ENCODE peak calls at places on chromosomes 3 and 15, in five cellular contexts. One of them, this sample, is unnamed.

GRCh38 chr15:76776480-76776879 is 128.7 kb downstream of the SCAPER start:
- DNase-seq in K562: no peak
- DNase-seq in mammary epithelial cell: peak
- DNase-seq in HS-27A: no peak
- DNase-seq in choroid plexus epithelial cell: peak
- DNase-seq in this sample: no peak

GRCh38 chr3:123137001-123137400 is 64.7 kb upstream of the SEC22A start:
- DNase-seq in K562: no peak
- DNase-seq in mammary epithelial cell: no peak
- DNase-seq in HS-27A: no peak
- DNase-seq in choroid plexus epithelial cell: no peak
- DNase-seq in this sample: no peak

GRCh38 chr15:39618063-39618823 is 37.4 kb downstream of the THBS1 start:
- DNase-seq in K562: no peak
- DNase-seq in mammary epithelial cell: peak
- DNase-seq in HS-27A: no peak
- DNase-seq in choroid plexus epithelial cell: no peak
- DNase-seq in this sample: no peak

GRCh38 chr3:78140274-78140673 is 1100.4 kb downstream of the ROBO2 start:
- DNase-seq in K562: no peak
- DNase-seq in mammary epithelial cell: no peak
- DNase-seq in HS-27A: no peak
- DNase-seq in choroid plexus epithelial cell: peak
- DNase-seq in this sample: no peak

GRCh38 chr15:99845009-99845408 is 111.8 kb upstream of the LYSMD4 start:
- DNase-seq in K562: no peak
- DNase-seq in mammary epithelial cell: peak
- DNase-seq in HS-27A: no peak
- DNase-seq in choroid plexus epithelial cell: peak
- DNase-seq in this sample: no peak

GRCh38 chr15:33293619-33294309 is 17.0 kb upstream of the RYR3 start:
- DNase-seq in K562: no peak
- DNase-seq in mammary epithelial cell: no peak
- DNase-seq in HS-27A: no peak
- DNase-seq in choroid plexus epithelial cell: peak
- DNase-seq in this sample: no peak

GRCh38 chr3:61053781-61054496 is 197.3 kb downstream of the FHIT start:
- DNase-seq in K562: no peak
- DNase-seq in mammary epithelial cell: peak
- DNase-seq in HS-27A: no peak
- DNase-seq in choroid plexus epithelial cell: no peak
- DNase-seq in this sample: no peak

GRCh38 chr3:44416031-44417030 is 61.1 kb downstream of the ZNF445 start:
- DNase-seq in K562: no peak
- DNase-seq in mammary epithelial cell: no peak
- DNase-seq in HS-27A: no peak
- DNase-seq in choroid plexus epithelial cell: no peak
- DNase-seq in this sample: no peak

GRCh38 chr15:89051875-89052274 is 36.4 kb upstream of the ABHD2 start:
- DNase-seq in K562: no peak
- DNase-seq in mammary epithelial cell: no peak
- DNase-seq in HS-27A: peak
- DNase-seq in choroid plexus epithelial cell: peak
- DNase-seq in this sample: no peak

GRCh38 chr15:65883571-65883970 is 14.3 kb downstream of the RAB11A start:
- DNase-seq in K562: no peak
- DNase-seq in mammary epithelial cell: no peak
- DNase-seq in HS-27A: no peak
- DNase-seq in choroid plexus epithelial cell: no peak
- DNase-seq in this sample: no peak

GRCh38 chr3:140423146-140423545 is 254.7 kb upstream of the TRIM42 start:
- DNase-seq in K562: no peak
- DNase-seq in mammary epithelial cell: no peak
- DNase-seq in HS-27A: no peak
- DNase-seq in choroid plexus epithelial cell: no peak
- DNase-seq in this sample: no peak

GRCh38 chr15:63344737-63345390 is 36.8 kb downstream of the CA12 start:
- DNase-seq in K562: peak
- DNase-seq in mammary epithelial cell: peak
- DNase-seq in HS-27A: no peak
- DNase-seq in choroid plexus epithelial cell: peak
- DNase-seq in this sample: no peak

GRCh38 chr15:45521596-45522167 is 873 bp downstream of the SLC30A4 start:
- DNase-seq in K562: no peak
- DNase-seq in mammary epithelial cell: peak
- DNase-seq in HS-27A: peak
- DNase-seq in choroid plexus epithelial cell: peak
- DNase-seq in this sample: no peak

GRCh38 chr3:33732394-33732793 is 14.3 kb upstream of the CLASP2 start:
- DNase-seq in K562: no peak
- DNase-seq in mammary epithelial cell: no peak
- DNase-seq in HS-27A: no peak
- DNase-seq in choroid plexus epithelial cell: no peak
- DNase-seq in this sample: peak

GRCh38 chr15:33720952-33721351 is 247.3 kb upstream of the CHRM5 start:
- DNase-seq in K562: no peak
- DNase-seq in mammary epithelial cell: peak
- DNase-seq in HS-27A: no peak
- DNase-seq in choroid plexus epithelial cell: peak
- DNase-seq in this sample: no peak

GRCh38 chr15:59062985-59063384 is 42.0 kb upstream of the CCNB2 start:
- DNase-seq in K562: no peak
- DNase-seq in mammary epithelial cell: no peak
- DNase-seq in HS-27A: no peak
- DNase-seq in choroid plexus epithelial cell: peak
- DNase-seq in this sample: no peak

GRCh38 chr15:60385620-60386552 is 11.9 kb downstream of the ANXA2 start:
- DNase-seq in K562: no peak
- DNase-seq in mammary epithelial cell: peak
- DNase-seq in HS-27A: no peak
- DNase-seq in choroid plexus epithelial cell: peak
- DNase-seq in this sample: no peak

GRCh38 chr3:161371441-161372320 is at the start of gene SPTSSB:
- DNase-seq in K562: no peak
- DNase-seq in mammary epithelial cell: peak
- DNase-seq in HS-27A: no peak
- DNase-seq in choroid plexus epithelial cell: peak
- DNase-seq in this sample: peak

GRCh38 chr3:172014145-172014544 is 25.2 kb upstream of the FNDC3B start:
- DNase-seq in K562: no peak
- DNase-seq in mammary epithelial cell: no peak
- DNase-seq in HS-27A: no peak
- DNase-seq in choroid plexus epithelial cell: no peak
- DNase-seq in this sample: no peak

GRCh38 chr3:15107075-15107947 is 8.4 kb upstream of the RBSN start:
- DNase-seq in K562: no peak
- DNase-seq in mammary epithelial cell: no peak
- DNase-seq in HS-27A: no peak
- DNase-seq in choroid plexus epithelial cell: no peak
- DNase-seq in this sample: no peak

GRCh38 chr15:79430901-79431635 is 1.1 kb upstream of the MINAR1 start:
- DNase-seq in K562: no peak
- DNase-seq in mammary epithelial cell: no peak
- DNase-seq in HS-27A: no peak
- DNase-seq in choroid plexus epithelial cell: no peak
- DNase-seq in this sample: no peak

GRCh38 chr15:35279811-35280210 is 194.7 kb upstream of the NANOGP8 start:
- DNase-seq in K562: no peak
- DNase-seq in mammary epithelial cell: peak
- DNase-seq in HS-27A: no peak
- DNase-seq in choroid plexus epithelial cell: no peak
- DNase-seq in this sample: no peak

GRCh38 chr3:161508852-161509477 is 12.4 kb downstream of the OTOL1 start:
- DNase-seq in K562: peak
- DNase-seq in mammary epithelial cell: no peak
- DNase-seq in HS-27A: no peak
- DNase-seq in choroid plexus epithelial cell: peak
- DNase-seq in this sample: no peak

GRCh38 chr3:138620431-138620830 is 11.9 kb downstream of the FAIM start:
- DNase-seq in K562: no peak
- DNase-seq in mammary epithelial cell: no peak
- DNase-seq in HS-27A: no peak
- DNase-seq in choroid plexus epithelial cell: no peak
- DNase-seq in this sample: no peak

GRCh38 chr15:80404719-80405553 is 754 bp downstream of the ARNT2 start:
- DNase-seq in K562: no peak
- DNase-seq in mammary epithelial cell: no peak
- DNase-seq in HS-27A: peak
- DNase-seq in choroid plexus epithelial cell: no peak
- DNase-seq in this sample: peak

GRCh38 chr3:37768107-37768809 is 93.4 kb upstream of the CTDSPL start:
- DNase-seq in K562: no peak
- DNase-seq in mammary epithelial cell: no peak
- DNase-seq in HS-27A: no peak
- DNase-seq in choroid plexus epithelial cell: peak
- DNase-seq in this sample: no peak

GRCh38 chr3:67171841-67172240 is 173.7 kb downstream of the KBTBD8 start:
- DNase-seq in K562: no peak
- DNase-seq in mammary epithelial cell: no peak
- DNase-seq in HS-27A: no peak
- DNase-seq in choroid plexus epithelial cell: no peak
- DNase-seq in this sample: no peak

GRCh38 chr3:51942603-51943450 is 664 bp downstream of the PARP3 start:
- DNase-seq in K562: peak
- DNase-seq in mammary epithelial cell: peak
- DNase-seq in HS-27A: peak
- DNase-seq in choroid plexus epithelial cell: peak
- DNase-seq in this sample: peak

GRCh38 chr3:114496021-114496434 is 202.2 kb downstream of the TIGIT start:
- DNase-seq in K562: no peak
- DNase-seq in mammary epithelial cell: peak
- DNase-seq in HS-27A: peak
- DNase-seq in choroid plexus epithelial cell: peak
- DNase-seq in this sample: no peak

GRCh38 chr3:114606336-114606735 is 312.5 kb downstream of the TIGIT start:
- DNase-seq in K562: no peak
- DNase-seq in mammary epithelial cell: no peak
- DNase-seq in HS-27A: no peak
- DNase-seq in choroid plexus epithelial cell: no peak
- DNase-seq in this sample: no peak

GRCh38 chr15:63044645-63045437 is 2.3 kb downstream of the TPM1 start:
- DNase-seq in K562: no peak
- DNase-seq in mammary epithelial cell: peak
- DNase-seq in HS-27A: no peak
- DNase-seq in choroid plexus epithelial cell: peak
- DNase-seq in this sample: no peak

GRCh38 chr15:73320619-73321180 is 48.1 kb downstream of the HCN4 start:
- DNase-seq in K562: no peak
- DNase-seq in mammary epithelial cell: no peak
- DNase-seq in HS-27A: no peak
- DNase-seq in choroid plexus epithelial cell: no peak
- DNase-seq in this sample: no peak

GRCh38 chr15:22877607-22878006 is 39.1 kb downstream of the NIPA2 start:
- DNase-seq in K562: no peak
- DNase-seq in mammary epithelial cell: no peak
- DNase-seq in HS-27A: no peak
- DNase-seq in choroid plexus epithelial cell: no peak
- DNase-seq in this sample: no peak

GRCh38 chr15:88623632-88624031 is 2.5 kb downstream of the AEN start:
- DNase-seq in K562: no peak
- DNase-seq in mammary epithelial cell: no peak
- DNase-seq in HS-27A: no peak
- DNase-seq in choroid plexus epithelial cell: no peak
- DNase-seq in this sample: peak

GRCh38 chr3:186922790-186923189 is 7.5 kb upstream of the ST6GAL1 start:
- DNase-seq in K562: no peak
- DNase-seq in mammary epithelial cell: peak
- DNase-seq in HS-27A: no peak
- DNase-seq in choroid plexus epithelial cell: peak
- DNase-seq in this sample: no peak

GRCh38 chr3:55282994-55283393 is 204.1 kb downstream of the WNT5A start:
- DNase-seq in K562: no peak
- DNase-seq in mammary epithelial cell: no peak
- DNase-seq in HS-27A: no peak
- DNase-seq in choroid plexus epithelial cell: no peak
- DNase-seq in this sample: no peak